ENCODE peak calls at places on chromosomes 1 and 21, in six cellular contexts. Y, X, E, R, A and W are unnamed samples.
A peak's percentile ranks its signal among the peaks of the same experiment; 100 is the strongest.

GRCh38 chr1:92487078-92487605 is 417 bp upstream of the GFI1 start:
- DNase-seq in Y (no peak), X (no peak), E (no peak), R (no peak), A (no peak), W (no peak)

GRCh38 chr1:30777906-30778155 is 20.3 kb upstream of the LAPTM5 start:
- DNase-seq in Y (no peak), X (no peak), E (no peak), R (no peak), A (no peak), W (no peak)

GRCh38 chr1:27166351-27166802 is 11.5 kb upstream of the SLC9A1 start:
- DNase-seq in Y (no peak), X (peak; percentile 81), E (no peak), R (no peak), A (no peak), W (no peak)

GRCh38 chr1:18540136-18540765 is 59.5 kb downstream of the KLHDC7A start:
- DNase-seq in Y (peak; percentile 3), X (no peak), E (no peak), R (no peak), A (no peak), W (peak; percentile 13)

GRCh38 chr1:204714861-204715511 is 29.4 kb upstream of the LRRN2 start:
- DNase-seq in Y (peak; percentile 1), X (no peak), E (no peak), R (no peak), A (no peak), W (no peak)

GRCh38 chr1:194517567-194517966 is 1331.2 kb upstream of the B3GALT2 start:
- DNase-seq in Y (no peak), X (no peak), E (no peak), R (no peak), A (no peak), W (no peak)

GRCh38 chr1:72442251-72442650 is 159.9 kb upstream of the NEGR1 start:
- DNase-seq in Y (no peak), X (peak; percentile 23), E (no peak), R (no peak), A (no peak), W (no peak)

GRCh38 chr1:224375059-224375458 is 18.4 kb downstream of the CNIH4 start:
- DNase-seq in Y (no peak), X (no peak), E (no peak), R (no peak), A (no peak), W (no peak)

GRCh38 chr1:210099921-210100320 is 132.7 kb upstream of the SERTAD4 start:
- DNase-seq in Y (no peak), X (no peak), E (no peak), R (no peak), A (no peak), W (no peak)

GRCh38 chr1:63593303-63593886 is at the start of gene PGM1:
- DNase-seq in Y (peak; percentile 70), X (peak; percentile 69), E (peak; percentile 86), R (peak; percentile 75), A (peak; percentile 68), W (peak; percentile 63)

GRCh38 chr1:161801955-161802354 is 35.8 kb downstream of the ATF6 start:
- DNase-seq in Y (no peak), X (no peak), E (no peak), R (no peak), A (no peak), W (no peak)

GRCh38 chr1:161311595-161312181 is 1.9 kb upstream of the MPZ start:
- DNase-seq in Y (no peak), X (no peak), E (peak; percentile 73), R (no peak), A (no peak), W (no peak)

GRCh38 chr1:230002164-230002803 is 64.8 kb upstream of the GALNT2 start:
- DNase-seq in Y (no peak), X (no peak), E (peak; percentile 67), R (peak; percentile 17), A (peak; percentile 37), W (peak; percentile 82)

GRCh38 chr1:159781992-159782391 is 1.2 kb downstream of the DUSP23 start:
- DNase-seq in Y (no peak), X (no peak), E (no peak), R (no peak), A (no peak), W (no peak)
- H3K4me3 ChIP-seq in Y (peak overlapping the region; percentile 63), X (no peak overlapping the region), E (peak overlapping the region; percentile 87), R (peak overlapping the region; percentile 62), A (no peak overlapping the region), W (no peak overlapping the region)

GRCh38 chr1:115838805-115839705 is 1.9 kb downstream of the NHLH2 start:
- DNase-seq in Y (no peak), X (no peak), E (no peak), R (no peak), A (no peak), W (no peak)

GRCh38 chr1:115837386-115837761 is 3.6 kb downstream of the NHLH2 start:
- DNase-seq in Y (no peak), X (no peak), E (no peak), R (no peak), A (no peak), W (no peak)

GRCh38 chr1:115837762-115838421 is 3.0 kb downstream of the NHLH2 start:
- DNase-seq in Y (no peak), X (no peak), E (no peak), R (no peak), A (no peak), W (no peak)

GRCh38 chr1:115839706-115840095 is 1.2 kb downstream of the NHLH2 start:
- DNase-seq in Y (no peak), X (no peak), E (no peak), R (no peak), A (no peak), W (no peak)

DNA sequence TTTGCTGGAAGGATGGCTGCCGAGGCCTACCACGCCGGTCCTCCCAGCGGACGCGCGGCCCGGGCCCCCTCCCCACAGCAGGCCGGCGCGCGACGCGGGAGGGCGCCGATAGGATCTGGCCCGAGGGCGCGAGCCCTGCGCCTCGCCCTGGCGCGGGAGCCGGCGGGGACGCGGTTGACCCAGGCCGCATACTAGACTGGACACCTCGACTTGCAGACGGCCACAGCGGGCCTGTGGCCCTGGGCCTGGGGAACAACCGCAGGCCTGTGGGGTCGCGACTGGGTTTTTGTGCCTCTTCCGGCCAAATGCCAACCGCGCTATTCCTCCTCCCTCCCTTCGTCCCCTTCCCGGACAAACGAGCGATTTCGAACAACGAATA is 2.5 kb downstream of the NHLH2 start:
- DNase-seq in Y (no peak), X (no peak), E (no peak), R (no peak), A (no peak), W (no peak)
- H3K27me3 ChIP-seq in Y (no peaks in the 10 kb centered on the region), X (peaks cover 48% of the 10 kb centered on the region), E (peaks cover 79% of the 10 kb centered on the region), R (peaks cover 77% of the 10 kb centered on the region), A (peaks cover 2% of the 10 kb centered on the region), W (peaks cover 25% of the 10 kb centered on the region)

GRCh38 chr1:211830330-211831142 is at the start of gene LPGAT1:
- DNase-seq in Y (peak; percentile 70), X (peak; percentile 79), E (peak; percentile 81), R (peak; percentile 82), A (peak; percentile 75), W (peak; percentile 66)

GRCh38 chr1:211828584-211829342 is 1.8 kb downstream of the LPGAT1 start:
- DNase-seq in Y (no peak), X (no peak), E (no peak), R (no peak), A (no peak), W (no peak)

GRCh38 chr1:211831558-211832323 is 1.2 kb upstream of the LPGAT1 start:
- DNase-seq in Y (no peak), X (no peak), E (no peak), R (no peak), A (no peak), W (no peak)

GRCh38 chr1:211830055-211830329 is 571 bp downstream of the LPGAT1 start:
- DNase-seq in Y (no peak), X (no peak), E (no peak), R (no peak), A (peak; percentile 16), W (no peak)

DNA sequence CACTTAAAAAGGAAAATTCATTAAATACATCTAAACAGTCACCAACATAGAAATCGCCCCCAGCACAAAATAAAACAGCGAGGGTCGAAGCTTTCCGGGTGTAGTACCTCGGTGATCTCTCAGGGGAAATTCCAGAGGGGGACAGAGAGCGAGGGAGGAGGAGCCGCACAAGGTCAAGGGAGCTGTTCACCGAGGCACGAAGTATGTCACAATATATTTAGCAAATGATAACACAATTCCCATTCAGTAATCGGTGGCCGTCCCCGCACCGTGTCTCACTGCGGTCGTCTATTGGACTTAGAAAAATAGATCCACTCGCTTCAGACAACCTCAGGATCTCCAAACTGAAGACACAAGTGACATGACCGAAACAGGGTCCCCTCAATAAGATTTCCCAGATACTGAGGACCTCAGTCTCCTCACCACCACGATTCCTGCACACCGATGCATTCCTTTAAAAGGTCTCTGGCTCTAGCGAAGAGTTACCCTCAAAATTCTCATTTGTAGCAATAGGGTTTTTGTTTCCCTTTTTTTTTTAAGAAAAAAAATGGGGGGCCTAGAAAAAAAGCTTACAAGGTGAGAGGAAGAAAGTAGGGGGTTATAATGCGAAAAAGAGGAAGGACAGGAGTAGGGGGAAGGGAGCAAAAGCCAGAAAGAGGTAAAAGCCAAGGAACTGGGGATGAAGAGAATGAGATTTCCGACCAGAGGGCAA is 1.1 kb downstream of the LPGAT1 start:
- DNase-seq in Y (peak; percentile 59), X (no peak), E (peak; percentile 82), R (peak; percentile 27), A (peak; percentile 18), W (no peak)
- H3K4me3 ChIP-seq in Y (peak overlapping the region; percentile 56), X (peak overlapping the region; percentile 84), E (peak overlapping the region; percentile 97), R (peak overlapping the region; percentile 80), A (peak overlapping the region; percentile 77), W (peak overlapping the region; percentile 87)

GRCh38 chr1:2632051-2632430 is 775 bp downstream of the MMEL1 start:
- DNase-seq in Y (no peak), X (no peak), E (no peak), R (no peak), A (no peak), W (no peak)
- H3K27me3 ChIP-seq in Y (no peaks in the 10 kb centered on the region), X (peaks cover 40% of the 10 kb centered on the region), E (peaks cover 32% of the 10 kb centered on the region), R (peaks cover 79% of the 10 kb centered on the region), A (peaks cover 2% of the 10 kb centered on the region), W (peaks cover 8% of the 10 kb centered on the region)

GRCh38 chr21:41931041-41931451 is 22.8 kb downstream of the C2CD2 start:
- DNase-seq in Y (peak; percentile 71), X (no peak), E (peak; percentile 68), R (no peak), A (no peak), W (no peak)
- H3K4me3 ChIP-seq in Y (no peak overlapping the region), X (no peak overlapping the region), E (no peak overlapping the region), R (no peak overlapping the region), A (no peak overlapping the region), W (no peak overlapping the region)